ENCODE peak calls at places on chromosomes 6 and 20, in six cellular contexts. T is H1, S is IMR-90, Q is mesenchymal stem cell, C is H9, R is trophoblast cell. E is an unnamed sample. For H3K4me1, the result is how much of the 10 kb centered on the place peaks cover.

GRCh38 chr6:14601490-14601889 is 483.9 kb downstream of the CD83 start:
- DNase-seq in T (no peak), S (no peak), Q (no peak), C (no peak), R (no peak), E (no peak)

GRCh38 chr6:170124836-170125235 is 166.0 kb downstream of the DLL1 start:
- DNase-seq in T (no peak), S (no peak), Q (no peak), C (no peak), R (peak), E (no peak)

GRCh38 chr20:43006651-43007375 is 182.9 kb downstream of the PTPRT start:
- DNase-seq in T (no peak), S (no peak), Q (no peak), C (no peak), R (no peak), E (no peak)

GRCh38 chr6:139764498-139764986 is 390.1 kb upstream of the CITED2 start:
- DNase-seq in T (no peak), S (peak), Q (peak), C (no peak), R (peak), E (no peak)

GRCh38 chr6:50815436-50816114 is 3.1 kb upstream of the TFAP2B start:
- DNase-seq in T (no peak), S (peak), Q (peak), C (no peak), R (peak), E (no peak)

GRCh38 chr6:37306624-37307222 is 47.1 kb upstream of the RNF8 start:
- DNase-seq in T (no peak), S (no peak), Q (no peak), C (no peak), R (no peak), E (no peak)

GRCh38 chr6:21914121-21914973 is 320.8 kb downstream of the SOX4 start:
- DNase-seq in T (no peak), S (peak), Q (peak), C (no peak), R (peak), E (no peak)

GRCh38 chr6:83292900-83293843 is 100.0 kb downstream of the RWDD2A start:
- DNase-seq in T (no peak), S (no peak), Q (no peak), C (no peak), R (no peak), E (no peak)

GRCh38 chr6:142700032-142700431 is 244.9 kb downstream of the HIVEP2 start:
- DNase-seq in T (no peak), S (no peak), Q (no peak), C (no peak), R (peak), E (no peak)

GRCh38 chr20:40643891-40644290 is 45.1 kb downstream of the MAFB start:
- DNase-seq in T (no peak), S (no peak), Q (no peak), C (no peak), R (no peak), E (no peak)

GRCh38 chr20:24842591-24843442 is 106.3 kb upstream of the CST7 start:
- DNase-seq in T (no peak), S (no peak), Q (peak), C (no peak), R (peak), E (no peak)

GRCh38 chr6:111872521-111873177 is 603 bp downstream of the FYN start:
- DNase-seq in T (no peak), S (peak), Q (no peak), C (peak), R (no peak), E (peak)

GRCh38 chr6:45493761-45494160 is 116.0 kb upstream of the SUPT3H start:
- DNase-seq in T (no peak), S (no peak), Q (peak), C (no peak), R (no peak), E (no peak)

GRCh38 chr20:45467861-45468260 is 1.7 kb upstream of the WFDC2 start:
- DNase-seq in T (no peak), S (no peak), Q (no peak), C (no peak), R (no peak), E (no peak)

GRCh38 chr6:47781732-47782131 is at the start of gene OPN5:
- DNase-seq in T (no peak), S (no peak), Q (no peak), C (no peak), R (no peak), E (no peak)

DNA sequence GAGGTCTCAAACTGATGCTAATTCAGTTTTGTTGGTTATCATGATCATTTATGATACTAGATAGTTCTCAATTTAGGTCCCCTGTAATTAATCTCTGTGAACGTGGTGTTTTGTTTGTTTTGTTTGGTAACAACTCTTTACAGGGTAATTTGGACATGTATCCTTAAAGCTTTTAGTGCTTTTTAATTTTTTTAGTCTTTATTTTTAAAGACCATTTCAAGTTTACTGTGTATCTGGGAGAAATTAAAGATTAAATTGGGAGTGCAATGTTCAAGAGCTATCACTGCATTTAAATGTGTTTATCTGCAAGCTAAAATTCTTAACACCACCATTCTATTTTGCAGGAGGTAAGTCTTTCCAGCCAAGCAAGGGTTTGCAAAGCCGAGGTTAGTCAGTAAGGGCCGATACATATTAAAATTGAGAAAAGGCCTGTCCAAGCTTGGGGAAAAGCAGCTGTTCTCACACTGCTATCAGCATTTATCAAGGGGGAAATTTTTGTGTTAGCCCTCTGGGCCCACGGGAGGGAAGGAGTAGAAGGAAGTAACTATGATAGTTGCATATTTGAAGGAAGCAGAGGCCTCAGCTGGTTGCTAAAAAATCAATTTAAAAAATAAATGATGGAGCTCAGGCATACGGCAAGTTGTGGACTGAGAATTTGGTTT is 59.4 kb upstream of the ZNF217 start:
- DNase-seq in T (no peak), S (no peak), Q (no peak), C (no peak), R (no peak), E (no peak)
- H3K4me1 ChIP-seq in T (under half), S (under half), Q (under half), C (under half), R (under half), E (under half)

DNA sequence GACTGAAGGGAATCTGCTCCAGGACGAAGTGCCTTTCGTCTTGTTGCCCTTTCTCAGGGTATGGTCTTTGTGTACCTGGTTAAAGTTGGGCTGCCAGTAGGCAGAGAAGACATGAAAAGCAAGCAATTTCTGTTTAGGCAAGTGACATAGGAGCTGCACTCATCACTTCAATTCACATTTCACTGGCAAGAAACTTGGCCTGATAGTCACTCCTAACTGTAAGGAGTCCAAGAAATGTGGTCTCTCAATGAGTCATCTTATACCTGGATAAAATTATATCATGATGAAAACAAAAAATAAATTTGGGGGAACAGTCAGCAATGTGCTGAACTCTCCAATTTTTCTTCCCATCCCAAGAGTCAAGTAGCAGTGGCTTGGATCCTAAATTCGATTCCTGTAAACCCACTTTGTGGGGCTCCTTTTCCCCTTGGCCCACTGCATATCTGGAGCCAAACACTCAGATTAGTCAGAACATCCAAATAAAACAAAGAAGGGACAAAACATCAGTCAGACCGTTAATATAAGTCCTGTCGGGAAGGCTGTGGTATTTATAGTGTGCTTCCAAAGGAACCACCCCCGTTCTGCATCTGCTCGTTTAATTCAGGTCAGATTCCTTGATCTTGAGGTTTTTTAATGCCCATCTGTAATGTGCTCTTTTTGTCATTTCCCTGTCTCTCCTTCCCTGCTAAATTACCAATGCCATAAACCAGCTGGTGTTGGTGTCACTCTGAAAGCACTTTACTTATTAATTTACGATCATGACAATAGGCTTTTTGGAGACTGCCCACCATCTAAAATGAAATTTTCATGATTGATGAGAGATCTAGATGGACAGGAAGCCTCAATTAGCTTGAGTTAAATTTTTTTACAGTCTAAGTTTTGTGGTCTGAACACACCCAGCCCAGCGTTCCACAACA is 5.1 kb upstream of the GABRR1 start:
- DNase-seq in T (no peak), S (no peak), Q (no peak), C (no peak), R (no peak), E (no peak)
- H2AFZ ChIP-seq in T (no peak), S (no peak), Q (no peak), C (no peak), R (no peak), E (no peak)

GRCh38 chr6:110357298-110357695 is 852 bp downstream of the METTL24 start:
- DNase-seq in T (no peak), S (no peak), Q (no peak), C (no peak), R (no peak), E (no peak)

GRCh38 chr6:110356778-110357177 is 1.4 kb downstream of the METTL24 start:
- DNase-seq in T (no peak), S (no peak), Q (no peak), C (peak), R (no peak), E (no peak)

GRCh38 chr6:110355727-110356126 is 2.4 kb downstream of the METTL24 start:
- DNase-seq in T (no peak), S (no peak), Q (no peak), C (peak), R (no peak), E (no peak)

GRCh38 chr6:110353420-110353819 is 4.7 kb downstream of the METTL24 start:
- DNase-seq in T (no peak), S (no peak), Q (no peak), C (no peak), R (no peak), E (no peak)

DNA sequence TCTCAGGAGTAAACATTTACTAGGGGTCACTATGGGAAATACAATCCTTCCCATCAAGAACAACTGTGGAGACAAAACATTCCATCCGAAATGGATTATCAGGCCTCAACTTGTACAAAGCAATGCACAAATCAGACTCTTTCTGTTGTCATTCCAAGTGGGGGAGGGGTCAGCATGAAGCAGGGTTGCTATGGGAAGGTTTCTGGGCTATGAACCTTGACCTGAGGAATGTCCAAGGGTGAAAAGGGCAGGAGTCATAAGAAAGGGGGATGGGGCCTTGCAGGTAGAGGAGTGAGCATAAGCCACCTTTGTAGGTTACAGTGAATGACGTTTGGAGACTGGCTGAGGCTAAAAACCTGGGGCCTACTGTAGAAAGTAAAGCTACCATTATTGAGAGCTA is 3.1 kb downstream of the METTL24 start:
- DNase-seq in T (no peak), S (no peak), Q (no peak), C (no peak), R (no peak), E (peak)
- H2AK5ac ChIP-seq in T (no peak), S (no peak), Q (no peak), C (no peak), R (no peak), E (no peak)

GRCh38 chr20:51400051-51400926 is 142.2 kb downstream of the NFATC2 start:
- DNase-seq in T (no peak), S (no peak), Q (no peak), C (no peak), R (no peak), E (no peak)

GRCh38 chr20:51399138-51399890 is 143.2 kb downstream of the NFATC2 start:
- DNase-seq in T (no peak), S (no peak), Q (no peak), C (no peak), R (no peak), E (no peak)

GRCh38 chr20:51404297-51405060 is 138.0 kb downstream of the NFATC2 start:
- DNase-seq in T (no peak), S (no peak), Q (peak), C (peak), R (no peak), E (no peak)

GRCh38 chr20:51403465-51404220 is 138.9 kb downstream of the NFATC2 start:
- DNase-seq in T (no peak), S (no peak), Q (no peak), C (no peak), R (peak), E (no peak)

DNA sequence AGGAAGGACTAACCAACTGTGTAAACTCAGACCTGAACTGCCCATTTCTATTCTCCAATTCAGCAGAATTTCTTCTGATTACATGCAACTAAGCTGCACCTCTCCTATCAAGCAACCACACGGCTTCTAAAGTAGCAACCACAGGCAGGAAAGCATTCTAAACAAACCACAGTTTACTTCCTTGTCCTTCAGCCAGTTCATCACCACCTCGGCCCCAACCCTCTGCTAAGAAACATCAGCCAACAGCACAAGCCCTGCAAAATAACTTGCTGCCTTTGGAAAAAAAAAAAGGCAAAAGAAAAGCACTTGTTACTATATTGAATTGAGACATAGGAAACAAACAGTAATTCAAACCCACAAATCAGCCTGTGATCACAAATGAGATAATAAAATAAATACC is 140.3 kb downstream of the NFATC2 start:
- DNase-seq in T (no peak), S (peak), Q (peak), C (no peak), R (no peak), E (no peak)
- H3K4me1 ChIP-seq in T (under half), S (under half), Q (under half), C (under half), R (under half), E (under half)